ENCODE peak calls at places on chromosomes 7 and 10, in eight cellular contexts. One of them, this sample, is unnamed.

GRCh38 chr7:28409716-28410627 is 2.3 kb upstream of the CREB5 start:
- DNase-seq in GM13977: peak
- DNase-seq in fibroblast of lung: peak
- DNase-seq in left lung: peak
- DNase-seq in astrocyte of the spinal cord: peak
- DNase-seq in ovary: peak
- DNase-seq in kidney epithelial cell: no peak
- DNase-seq in A549: peak
- DNase-seq in this sample: peak

GRCh38 chr10:102523250-102524029 is 19.7 kb downstream of the SUFU start:
- DNase-seq in left lung: no peak
- DNase-seq in ovary: no peak
- DNase-seq in A549: no peak
- DNase-seq in kidney epithelial cell: no peak
- DNase-seq in fibroblast of lung: peak
- DNase-seq in GM13977: no peak
- DNase-seq in astrocyte of the spinal cord: peak
- DNase-seq in this sample: peak

GRCh38 chr10:93827035-93827804 is 66.6 kb upstream of the SLC35G1 start:
- DNase-seq in GM13977: no peak
- DNase-seq in astrocyte of the spinal cord: no peak
- DNase-seq in ovary: no peak
- DNase-seq in kidney epithelial cell: no peak
- DNase-seq in left lung: no peak
- DNase-seq in fibroblast of lung: no peak
- DNase-seq in A549: no peak
- DNase-seq in this sample: no peak

GRCh38 chr10:102802920-102803534 is 34.2 kb downstream of the CYP17A1 start:
- DNase-seq in ovary: peak
- DNase-seq in fibroblast of lung: peak
- DNase-seq in kidney epithelial cell: peak
- DNase-seq in A549: no peak
- DNase-seq in left lung: peak
- DNase-seq in astrocyte of the spinal cord: peak
- DNase-seq in GM13977: peak
- DNase-seq in this sample: peak

GRCh38 chr7:41861642-41862041 is 158.8 kb upstream of the INHBA start:
- DNase-seq in A549: no peak
- DNase-seq in GM13977: no peak
- DNase-seq in kidney epithelial cell: no peak
- DNase-seq in fibroblast of lung: no peak
- DNase-seq in left lung: no peak
- DNase-seq in astrocyte of the spinal cord: no peak
- DNase-seq in ovary: no peak
- DNase-seq in this sample: no peak

GRCh38 chr10:63465293-63466167 is at the start of gene JMJD1C:
- DNase-seq in astrocyte of the spinal cord: peak
- DNase-seq in GM13977: peak
- DNase-seq in A549: peak
- DNase-seq in ovary: peak
- DNase-seq in fibroblast of lung: peak
- DNase-seq in kidney epithelial cell: no peak
- DNase-seq in left lung: peak
- DNase-seq in this sample: peak

GRCh38 chr10:14356921-14357320 is 26.2 kb upstream of the FRMD4A start:
- DNase-seq in ovary: no peak
- DNase-seq in astrocyte of the spinal cord: peak
- DNase-seq in kidney epithelial cell: peak
- DNase-seq in left lung: no peak
- DNase-seq in fibroblast of lung: peak
- DNase-seq in A549: no peak
- DNase-seq in GM13977: no peak
- DNase-seq in this sample: no peak

GRCh38 chr7:144050093-144050492 is 1.3 kb downstream of the OR2A5 start:
- DNase-seq in GM13977: no peak
- DNase-seq in left lung: no peak
- DNase-seq in fibroblast of lung: no peak
- DNase-seq in kidney epithelial cell: no peak
- DNase-seq in ovary: no peak
- DNase-seq in astrocyte of the spinal cord: no peak
- DNase-seq in A549: no peak
- DNase-seq in this sample: no peak

GRCh38 chr7:51356849-51357516 is 40.4 kb upstream of the COBL start:
- DNase-seq in A549: no peak
- DNase-seq in astrocyte of the spinal cord: no peak
- DNase-seq in kidney epithelial cell: no peak
- DNase-seq in ovary: no peak
- DNase-seq in fibroblast of lung: no peak
- DNase-seq in left lung: no peak
- DNase-seq in GM13977: no peak
- DNase-seq in this sample: no peak

GRCh38 chr10:58756126-58756525 is 243.5 kb downstream of the BICC1 start:
- DNase-seq in fibroblast of lung: peak
- DNase-seq in ovary: no peak
- DNase-seq in left lung: no peak
- DNase-seq in GM13977: no peak
- DNase-seq in kidney epithelial cell: peak
- DNase-seq in A549: no peak
- DNase-seq in astrocyte of the spinal cord: peak
- DNase-seq in this sample: no peak

GRCh38 chr7:4196121-4196819 is 485.8 kb upstream of the FOXK1 start:
- DNase-seq in A549: no peak
- DNase-seq in fibroblast of lung: no peak
- DNase-seq in kidney epithelial cell: no peak
- DNase-seq in left lung: no peak
- DNase-seq in astrocyte of the spinal cord: no peak
- DNase-seq in GM13977: no peak
- DNase-seq in ovary: no peak
- DNase-seq in this sample: no peak

GRCh38 chr10:31635415-31636065 is 293.1 kb downstream of the ARHGAP12 start:
- DNase-seq in kidney epithelial cell: no peak
- DNase-seq in astrocyte of the spinal cord: no peak
- DNase-seq in ovary: no peak
- DNase-seq in A549: no peak
- DNase-seq in GM13977: no peak
- DNase-seq in left lung: no peak
- DNase-seq in fibroblast of lung: no peak
- DNase-seq in this sample: no peak

GRCh38 chr10:3077940-3078630 is 10.7 kb downstream of the PFKP start:
- DNase-seq in GM13977: no peak
- DNase-seq in ovary: no peak
- DNase-seq in astrocyte of the spinal cord: peak
- DNase-seq in kidney epithelial cell: no peak
- DNase-seq in A549: no peak
- DNase-seq in fibroblast of lung: no peak
- DNase-seq in left lung: no peak
- DNase-seq in this sample: no peak

GRCh38 chr10:112873541-112873940 is 76.5 kb upstream of the TCF7L2 start:
- DNase-seq in astrocyte of the spinal cord: no peak
- DNase-seq in ovary: no peak
- DNase-seq in GM13977: no peak
- DNase-seq in left lung: no peak
- DNase-seq in A549: no peak
- DNase-seq in kidney epithelial cell: no peak
- DNase-seq in fibroblast of lung: no peak
- DNase-seq in this sample: no peak

GRCh38 chr10:112871021-112871420 is 79.0 kb upstream of the TCF7L2 start:
- DNase-seq in ovary: no peak
- DNase-seq in kidney epithelial cell: no peak
- DNase-seq in fibroblast of lung: no peak
- DNase-seq in A549: no peak
- DNase-seq in astrocyte of the spinal cord: no peak
- DNase-seq in left lung: no peak
- DNase-seq in GM13977: no peak
- DNase-seq in this sample: no peak

GRCh38 chr10:112874982-112875381 is 75.1 kb upstream of the TCF7L2 start:
- DNase-seq in astrocyte of the spinal cord: no peak
- DNase-seq in ovary: no peak
- DNase-seq in kidney epithelial cell: no peak
- DNase-seq in fibroblast of lung: no peak
- DNase-seq in left lung: no peak
- DNase-seq in A549: no peak
- DNase-seq in GM13977: no peak
- DNase-seq in this sample: no peak

GRCh38 chr10:112875474-112876267 is 74.4 kb upstream of the TCF7L2 start:
- DNase-seq in left lung: peak
- DNase-seq in A549: peak
- DNase-seq in astrocyte of the spinal cord: peak
- DNase-seq in GM13977: no peak
- DNase-seq in kidney epithelial cell: peak
- DNase-seq in fibroblast of lung: peak
- DNase-seq in ovary: no peak
- DNase-seq in this sample: peak

DNA sequence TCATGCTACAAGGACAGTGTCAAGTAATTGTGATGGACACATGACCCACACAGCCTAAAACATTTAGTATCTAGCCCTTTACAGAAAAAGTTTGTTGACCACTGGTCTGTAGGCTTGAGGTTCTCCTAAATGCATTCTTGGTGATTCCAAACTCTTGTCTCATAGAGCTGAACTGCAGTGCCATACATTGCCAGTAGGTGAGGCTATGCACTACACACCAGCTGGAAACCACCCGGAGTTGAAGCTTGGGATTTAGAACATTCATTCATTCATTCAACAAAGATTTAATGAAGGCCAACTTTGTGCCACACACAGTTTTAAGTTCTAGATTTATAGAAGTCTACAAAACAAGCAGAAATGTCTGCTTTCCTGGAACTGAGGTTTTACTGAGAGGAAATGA is 77.3 kb upstream of the TCF7L2 start:
- DNase-seq in GM13977: no peak
- DNase-seq in kidney epithelial cell: no peak
- DNase-seq in ovary: no peak
- DNase-seq in fibroblast of lung: no peak
- DNase-seq in left lung: no peak
- DNase-seq in astrocyte of the spinal cord: no peak
- DNase-seq in A549: no peak
- DNase-seq in this sample: no peak
- TF ChIP-seq CTCF in GM13977: peak
- TF ChIP-seq CTCF in kidney epithelial cell: peak
- TF ChIP-seq CTCF in ovary: no peak
- TF ChIP-seq CTCF in fibroblast of lung: peak
- TF ChIP-seq CTCF in left lung: no peak
- TF ChIP-seq CTCF in astrocyte of the spinal cord: peak
- TF ChIP-seq CTCF in A549: no peak
- TF ChIP-seq CTCF in this sample: peak

DNA sequence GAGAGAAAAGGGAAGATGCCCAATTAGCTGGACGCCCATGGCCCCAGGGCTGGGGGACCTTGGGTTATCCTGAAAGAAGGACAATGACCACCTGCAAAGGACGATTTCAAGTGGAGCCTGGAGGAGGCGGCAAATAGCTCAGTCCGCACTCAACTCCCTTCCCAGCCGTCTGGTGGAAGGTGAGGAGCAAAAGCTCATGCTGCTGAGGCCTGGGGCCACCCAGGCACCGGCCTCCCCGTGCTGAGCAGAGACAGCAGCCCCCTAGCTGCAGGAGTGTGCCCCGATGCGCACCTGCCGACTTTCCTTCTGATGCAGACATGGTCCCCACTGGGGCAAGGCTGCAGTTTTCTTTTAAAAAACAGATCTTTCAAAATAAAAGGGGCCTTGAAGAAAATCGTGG is 7.9 kb downstream of the FAM20C start:
- DNase-seq in fibroblast of lung: no peak
- DNase-seq in kidney epithelial cell: no peak
- DNase-seq in GM13977: no peak
- DNase-seq in ovary: no peak
- DNase-seq in A549: no peak
- DNase-seq in astrocyte of the spinal cord: no peak
- DNase-seq in left lung: no peak
- DNase-seq in this sample: no peak
- TF ChIP-seq CTCF in fibroblast of lung: no peak
- TF ChIP-seq CTCF in kidney epithelial cell: no peak
- TF ChIP-seq CTCF in GM13977: no peak
- TF ChIP-seq CTCF in ovary: no peak
- TF ChIP-seq CTCF in A549: no peak
- TF ChIP-seq CTCF in astrocyte of the spinal cord: no peak
- TF ChIP-seq CTCF in left lung: no peak
- TF ChIP-seq CTCF in this sample: no peak

GRCh38 chr7:1045038-1045726 is 836 bp downstream of the GPR146 start:
- DNase-seq in kidney epithelial cell: no peak
- DNase-seq in A549: no peak
- DNase-seq in astrocyte of the spinal cord: no peak
- DNase-seq in GM13977: no peak
- DNase-seq in fibroblast of lung: no peak
- DNase-seq in left lung: no peak
- DNase-seq in ovary: no peak
- DNase-seq in this sample: no peak
- TF ChIP-seq CTCF in kidney epithelial cell: no peak
- TF ChIP-seq CTCF in A549: no peak
- TF ChIP-seq CTCF in astrocyte of the spinal cord: no peak
- TF ChIP-seq CTCF in GM13977: no peak
- TF ChIP-seq CTCF in fibroblast of lung: no peak
- TF ChIP-seq CTCF in left lung: no peak
- TF ChIP-seq CTCF in ovary: no peak
- TF ChIP-seq CTCF in this sample: no peak

GRCh38 chr7:1986366-1987083 is 246.2 kb downstream of the MAD1L1 start:
- DNase-seq in kidney epithelial cell: no peak
- DNase-seq in astrocyte of the spinal cord: no peak
- DNase-seq in GM13977: no peak
- DNase-seq in A549: no peak
- DNase-seq in left lung: no peak
- DNase-seq in fibroblast of lung: no peak
- DNase-seq in ovary: no peak
- DNase-seq in this sample: peak

GRCh38 chr7:1981878-1982230 is 250.9 kb downstream of the MAD1L1 start:
- DNase-seq in ovary: no peak
- DNase-seq in A549: no peak
- DNase-seq in fibroblast of lung: no peak
- DNase-seq in astrocyte of the spinal cord: no peak
- DNase-seq in left lung: no peak
- DNase-seq in kidney epithelial cell: no peak
- DNase-seq in GM13977: no peak
- DNase-seq in this sample: no peak

GRCh38 chr7:1987084-1987535 is 245.6 kb downstream of the MAD1L1 start:
- DNase-seq in astrocyte of the spinal cord: no peak
- DNase-seq in left lung: no peak
- DNase-seq in A549: no peak
- DNase-seq in fibroblast of lung: no peak
- DNase-seq in ovary: no peak
- DNase-seq in GM13977: no peak
- DNase-seq in kidney epithelial cell: no peak
- DNase-seq in this sample: no peak

GRCh38 chr7:1987591-1988532 is 244.9 kb downstream of the MAD1L1 start:
- DNase-seq in kidney epithelial cell: no peak
- DNase-seq in GM13977: no peak
- DNase-seq in left lung: no peak
- DNase-seq in astrocyte of the spinal cord: no peak
- DNase-seq in fibroblast of lung: no peak
- DNase-seq in ovary: no peak
- DNase-seq in A549: no peak
- DNase-seq in this sample: peak

DNA sequence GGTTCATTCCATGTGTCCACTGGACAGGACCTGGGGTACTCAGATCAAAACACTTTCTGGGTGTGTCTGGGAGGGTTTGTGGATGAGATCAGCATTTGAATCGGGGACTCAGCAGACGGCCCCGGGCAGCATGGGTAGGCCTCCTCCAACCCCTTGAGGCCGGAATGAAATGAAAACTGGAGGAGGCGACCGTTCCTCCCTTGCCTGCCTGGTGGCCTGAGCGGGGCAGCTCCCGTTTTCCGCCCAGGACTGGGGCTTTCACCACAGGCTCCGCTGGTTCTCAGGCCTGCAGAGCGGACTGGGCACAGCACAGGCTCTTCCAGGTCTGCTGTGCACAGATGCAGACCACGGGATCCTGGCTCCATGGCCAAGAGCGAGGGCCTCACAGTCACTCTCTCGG is 247.7 kb downstream of the MAD1L1 start:
- DNase-seq in fibroblast of lung: no peak
- DNase-seq in ovary: peak
- DNase-seq in left lung: no peak
- DNase-seq in astrocyte of the spinal cord: no peak
- DNase-seq in GM13977: no peak
- DNase-seq in kidney epithelial cell: peak
- DNase-seq in A549: no peak
- DNase-seq in this sample: no peak
- TF ChIP-seq CTCF in fibroblast of lung: no peak
- TF ChIP-seq CTCF in ovary: no peak
- TF ChIP-seq CTCF in left lung: no peak
- TF ChIP-seq CTCF in astrocyte of the spinal cord: no peak
- TF ChIP-seq CTCF in GM13977: no peak
- TF ChIP-seq CTCF in kidney epithelial cell: no peak
- TF ChIP-seq CTCF in A549: no peak
- TF ChIP-seq CTCF in this sample: no peak